ENCODE peak calls at places on chromosome 12, in five cellular contexts. O, E, B, R and K are unnamed samples.

GRCh38 chr12:20646239-20646827 is 48.8 kb upstream of the SLCO1C1 start:
- DNase-seq in B (peak; percentile 21), E (peak; percentile 44), R (peak; percentile 75), O (no peak), K (no peak)

GRCh38 chr12:24770334-24770733 is 178.6 kb downstream of the BCAT1 start:
- DNase-seq in O (no peak), E (no peak), B (no peak), R (peak; percentile 22), K (no peak)

GRCh38 chr12:47080725-47081502 is 1.2 kb upstream of the AMIGO2 start:
- DNase-seq in O (peak; percentile 50), B (peak; percentile 24), R (peak; percentile 73), E (peak; percentile 89), K (peak; percentile 13)

GRCh38 chr12:121839106-121839992 is 19.3 kb downstream of the HPD start:
- DNase-seq in B (peak; percentile 100), E (peak; percentile 98), R (peak; percentile 99), O (peak; percentile 100), K (peak; percentile 97)

GRCh38 chr12:78683626-78684025 is 180.9 kb upstream of the SYT1 start:
- DNase-seq in B (no peak), E (no peak), R (no peak), O (no peak), K (no peak)

GRCh38 chr12:113912761-113913295 is 53.3 kb downstream of the RBM19 start:
- DNase-seq in O (peak; percentile 60), E (peak; percentile 58), B (peak; percentile 81), R (peak; percentile 86), K (no peak)

GRCh38 chr12:14961466-14962155 is at the start of gene ARHGDIB:
- DNase-seq in R (peak; percentile 87), E (peak; percentile 38), O (peak; percentile 51), B (peak; percentile 25), K (peak; percentile 82)

GRCh38 chr12:91640021-91640420 is 457.4 kb upstream of the DCN start:
- DNase-seq in B (no peak), E (no peak), R (no peak), O (no peak), K (no peak)

GRCh38 chr12:70449074-70449757 is 83.1 kb downstream of the KCNMB4 start:
- DNase-seq in E (peak; percentile 96), B (no peak), O (no peak), R (no peak), K (no peak)

GRCh38 chr12:92582466-92582865 is 120.3 kb upstream of the PLEKHG7 start:
- DNase-seq in E (no peak), R (no peak), O (no peak), B (no peak), K (no peak)

GRCh38 chr12:51970904-51971646 is 19.6 kb downstream of the ACVR1B start:
- DNase-seq in B (peak; percentile 67), O (no peak), R (peak; percentile 64), E (peak; percentile 61), K (peak; percentile 80)

GRCh38 chr12:123808167-123808566 is 46.1 kb downstream of the DNAH10 start:
- DNase-seq in R (peak; percentile 15), E (peak; percentile 28), O (no peak), B (no peak), K (no peak)
- TF ChIP-seq CTCF in R (peak; percentile 30), E (peak; percentile 41), O (no peak), B (no peak), K (peak; percentile 24)

DNA sequence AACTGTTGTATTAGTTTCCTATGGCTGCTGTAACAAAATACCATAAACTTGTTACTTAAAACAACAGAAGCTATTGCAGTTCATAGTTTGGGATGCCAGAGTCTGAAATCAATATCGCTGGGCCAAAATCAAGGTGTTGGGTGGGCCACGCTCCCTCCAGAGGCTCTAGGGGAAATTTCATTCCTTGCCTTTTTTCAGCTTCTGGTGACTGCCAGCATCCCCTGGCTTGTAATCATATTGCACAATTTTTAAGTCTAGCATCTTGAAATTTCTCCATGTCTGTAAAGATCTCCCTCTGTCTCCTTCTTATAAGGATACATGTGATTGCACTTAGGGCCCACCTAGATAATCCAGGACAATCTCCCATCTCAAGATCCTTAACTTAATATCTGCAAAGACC is 48.8 kb upstream of the GARIN6 start:
- DNase-seq in B (no peak), R (no peak), E (no peak), O (no peak), K (no peak)
- TF ChIP-seq CTCF in B (no peak), R (no peak), E (no peak), O (no peak), K (no peak)

DNA sequence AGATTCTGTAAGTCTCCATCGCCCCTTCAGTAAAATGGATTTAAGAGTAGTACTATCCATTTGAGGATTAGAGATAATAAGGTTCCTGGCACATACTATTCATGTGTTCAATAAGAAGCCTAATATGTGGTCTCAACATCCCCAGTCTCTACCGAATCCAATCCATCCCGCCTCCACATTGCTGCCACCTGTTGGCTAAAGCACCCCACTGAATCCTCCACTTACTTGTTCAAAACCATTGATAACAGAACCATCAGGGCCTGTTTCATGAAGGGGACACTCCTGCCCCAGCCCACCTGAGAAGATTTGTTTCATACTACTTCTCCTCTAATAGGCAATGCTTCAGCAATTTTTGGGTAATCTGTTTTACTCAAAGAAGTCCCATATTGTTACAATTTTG is 147.5 kb downstream of the SLC2A13 start:
- DNase-seq in R (peak; percentile 28), E (no peak), B (no peak), O (no peak), K (no peak)
- TF ChIP-seq CTCF in R (peak; percentile 40), E (no peak), B (no peak), O (no peak), K (peak; percentile 32)

GRCh38 chr12:12353807-12354206 is 3.1 kb upstream of the BORCS5 start:
- DNase-seq in O (no peak), R (no peak), B (no peak), E (no peak), K (no peak)

GRCh38 chr12:12356467-12356885 is 402 bp upstream of the BORCS5 start:
- DNase-seq in E (no peak), O (no peak), R (no peak), B (no peak), K (no peak)

GRCh38 chr12:12358528-12358927 is 1.6 kb downstream of the BORCS5 start:
- DNase-seq in E (no peak), B (no peak), R (no peak), O (no peak), K (peak; percentile 22)

GRCh38 chr12:12357697-12358476 is 1.0 kb downstream of the BORCS5 start:
- DNase-seq in E (no peak), B (peak; percentile 43), R (no peak), O (no peak), K (peak; percentile 15)

GRCh38 chr12:12356886-12357696 is at the start of gene BORCS5:
- DNase-seq in E (peak; percentile 98), O (peak; percentile 99), R (peak; percentile 91), B (peak; percentile 96), K (peak; percentile 100)
- TF ChIP-seq CTCF in E (no peak), O (no peak), R (peak; percentile 24), B (peak; percentile 29), K (peak; percentile 23)

DNA sequence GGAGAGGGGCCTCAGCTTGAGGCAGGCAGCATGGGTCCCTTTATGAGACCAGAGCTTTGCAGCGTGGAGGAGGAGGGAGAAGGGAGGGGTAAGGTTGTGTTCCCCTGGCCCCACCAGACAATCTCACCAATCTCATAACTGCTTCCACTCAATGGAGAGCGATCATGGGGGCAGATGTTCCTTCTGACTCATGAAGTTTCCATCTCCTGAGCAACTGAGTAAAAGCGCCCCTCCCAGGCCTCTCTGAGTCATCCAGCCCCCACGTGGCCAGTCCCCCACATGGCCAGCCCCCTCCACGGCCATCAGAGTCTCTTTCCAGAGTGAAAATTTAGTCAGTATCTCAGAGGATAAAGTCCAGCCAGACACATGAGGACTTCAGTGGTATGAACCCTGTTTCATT is 39.2 kb upstream of the PLXNC1 start:
- DNase-seq in O (no peak), E (no peak), R (peak; percentile 29), B (peak; percentile 59), K (no peak)
- TF ChIP-seq CTCF in O (no peak), E (no peak), R (no peak), B (no peak), K (no peak)

DNA sequence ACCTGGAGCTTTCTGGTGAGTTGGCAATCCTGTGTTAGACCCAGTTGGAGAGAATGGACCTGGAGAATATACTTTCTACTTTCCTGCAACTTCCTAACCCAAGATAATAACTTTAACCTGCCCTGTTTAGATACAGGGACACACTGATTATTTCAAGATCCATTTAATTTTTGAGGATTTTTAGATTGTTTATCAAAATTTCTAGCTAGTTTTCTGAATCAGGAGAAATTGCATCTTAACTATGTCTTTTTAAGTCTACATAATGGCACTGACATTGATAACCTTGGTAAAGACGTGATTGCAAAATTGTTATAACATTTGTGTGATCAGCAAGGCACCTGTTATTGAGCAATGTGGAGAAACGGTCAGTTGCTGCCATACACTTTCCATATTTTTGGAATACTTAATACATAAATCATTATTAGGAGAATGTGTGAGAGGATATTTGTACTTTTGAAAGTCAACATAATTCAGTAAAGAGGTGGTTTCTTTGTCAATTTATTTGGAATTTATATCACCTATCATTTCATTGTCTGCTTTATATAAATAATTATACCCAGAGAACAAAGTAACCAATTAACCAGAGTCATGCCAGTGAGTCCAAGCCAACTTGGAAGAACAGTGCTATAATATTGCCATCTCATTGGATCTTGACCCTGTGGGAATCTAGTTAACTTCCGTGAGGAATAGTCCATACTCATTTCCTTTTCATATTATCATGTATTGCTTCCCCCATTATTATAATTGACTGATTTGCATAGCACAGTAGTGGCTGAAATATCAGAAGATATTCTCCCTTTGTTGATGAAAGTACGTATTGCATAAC is 28.4 kb downstream of the NFYB start:
- DNase-seq in R (no peak), E (no peak), O (no peak), B (no peak), K (no peak)
- TF ChIP-seq CTCF in R (no peak), E (no peak), O (no peak), B (no peak), K (no peak)

DNA sequence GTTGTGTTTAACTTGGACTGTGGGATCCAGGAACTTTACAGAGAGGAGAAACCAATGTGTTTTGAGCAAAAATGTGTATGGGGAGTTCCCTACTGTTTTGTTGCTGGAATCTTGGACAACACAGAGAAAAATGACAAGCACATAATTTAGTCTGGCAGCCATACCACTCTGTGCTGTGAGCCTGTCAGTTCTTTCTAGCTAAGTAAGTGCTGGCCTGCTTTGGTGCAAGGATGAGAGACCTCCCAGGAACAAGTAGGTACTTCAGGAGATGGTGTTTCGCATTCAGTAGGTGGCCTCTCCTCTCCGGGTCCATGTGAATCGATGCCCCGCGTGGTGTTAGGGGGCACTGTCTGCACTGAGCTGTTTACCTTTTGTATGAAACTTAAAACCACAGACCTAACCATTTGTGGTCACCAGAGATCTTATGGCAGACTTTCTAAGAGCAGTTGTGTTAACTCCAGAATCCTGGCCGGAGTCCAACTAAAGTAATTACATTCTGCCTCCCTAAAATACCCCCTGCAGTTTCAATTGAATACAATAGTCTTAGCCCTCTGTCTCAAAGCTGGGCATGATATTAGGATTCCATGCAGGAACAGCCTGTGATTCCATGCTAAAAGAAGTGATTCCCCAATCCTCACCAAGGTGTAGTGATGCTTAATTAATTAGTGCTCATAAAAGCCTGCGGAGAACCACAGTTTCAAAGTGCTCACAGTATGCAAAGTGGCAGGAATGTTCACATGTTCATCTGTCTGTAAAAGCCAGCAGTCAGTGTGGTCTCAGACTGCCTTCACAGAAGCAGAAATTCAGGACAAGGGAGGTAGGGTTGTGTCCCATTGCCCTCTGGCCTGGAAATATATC is 64.2 kb downstream of the LLPH start:
- DNase-seq in R (peak; percentile 44), B (no peak), E (peak; percentile 26), O (no peak), K (no peak)
- TF ChIP-seq CTCF in R (no peak), B (peak; percentile 12), E (no peak), O (no peak), K (peak; percentile 43)